ENCODE peak calls at places on chromosomes 5 and 9, in four cellular contexts. Y, Z, M and I are unnamed samples.

GRCh38 chr9:68552700-68553099 is 12.0 kb upstream of the TMEM252 start:
- DNase-seq in M (no peak), Y (no peak), Z (no peak), I (no peak)

GRCh38 chr9:100852088-100852487 is 176.4 kb upstream of the PLPPR1 start:
- DNase-seq in Y (no peak), M (no peak), Z (no peak), I (no peak)

GRCh38 chr5:128174951-128175350 is 91.4 kb downstream of the SLC12A2 start:
- DNase-seq in Z (no peak), M (no peak), Y (no peak), I (no peak)

GRCh38 chr5:107663697-107664096 is 7.0 kb downstream of the EFNA5 start:
- DNase-seq in Z (no peak), Y (no peak), M (no peak), I (no peak)

GRCh38 chr9:94867842-94868312 is 141.4 kb downstream of the AOPEP start:
- DNase-seq in Z (no peak), M (peak), Y (no peak), I (peak)

GRCh38 chr5:36552626-36553393 is 53.6 kb upstream of the SLC1A3 start:
- DNase-seq in M (no peak), Z (no peak), Y (no peak), I (no peak)

GRCh38 chr9:109862452-109862851 is 82.5 kb downstream of the PALM2AKAP2 start:
- DNase-seq in M (no peak), Y (no peak), Z (no peak), I (no peak)

GRCh38 chr5:87311400-87312279 is 44.0 kb downstream of the RASA1 start:
- DNase-seq in Y (no peak), M (no peak), Z (no peak), I (no peak)

GRCh38 chr5:123425444-123425843 is 2.2 kb upstream of the CEP120 start:
- DNase-seq in Z (no peak), Y (no peak), M (no peak), I (no peak)

GRCh38 chr5:54889826-54890225 is 95.6 kb downstream of the ESM1 start:
- DNase-seq in M (no peak), Y (no peak), Z (no peak), I (no peak)

GRCh38 chr9:137350696-137351584 is 48.9 kb upstream of the NRARP start:
- DNase-seq in Z (no peak), M (no peak), Y (no peak), I (no peak)

GRCh38 chr5:180558232-180558631 is 33.1 kb downstream of the SCGB3A1 start:
- DNase-seq in Y (no peak), Z (no peak), M (peak), I (no peak)

GRCh38 chr5:178630475-178630930 is 3.7 kb upstream of the CLK4 start:
- DNase-seq in Y (no peak), Z (no peak), M (no peak), I (no peak)

GRCh38 chr5:180315762-180316212 is 23.9 kb upstream of the MAPK9 start:
- DNase-seq in Y (peak), Z (peak), M (peak), I (peak)

GRCh38 chr9:125137200-125137599 is 6.1 kb downstream of the SCAI start:
- DNase-seq in Z (no peak), Y (no peak), M (no peak), I (no peak)

GRCh38 chr5:135150767-135151166 is 116.7 kb upstream of the PITX1 start:
- DNase-seq in Y (no peak), Z (no peak), M (no peak), I (no peak)

GRCh38 chr9:26655166-26655565 is 237.4 kb downstream of the CAAP1 start:
- DNase-seq in Y (no peak), M (no peak), Z (no peak), I (no peak)

GRCh38 chr5:168422431-168422830 is 63.8 kb upstream of the RARS1 start:
- DNase-seq in Z (no peak), Y (no peak), M (no peak), I (peak)

GRCh38 chr5:113140837-113141661 is 164.5 kb downstream of the DCP2 start:
- DNase-seq in Y (no peak), M (no peak), Z (no peak), I (no peak)

GRCh38 chr9:16336833-16337232 is 533.6 kb downstream of the BNC2 start:
- DNase-seq in Z (no peak), M (no peak), Y (no peak), I (no peak)

GRCh38 chr9:107750741-107751521 is 261.4 kb upstream of the KLF4 start:
- DNase-seq in M (peak), Z (no peak), Y (no peak), I (peak)

GRCh38 chr5:73122875-73123810 is 2.8 kb downstream of the TMEM171 start:
- DNase-seq in Z (no peak), Y (no peak), M (no peak), I (no peak)

GRCh38 chr5:44783916-44784315 is 24.8 kb upstream of the MRPS30 start:
- DNase-seq in Y (no peak), M (no peak), Z (no peak), I (no peak)

GRCh38 chr5:17127743-17128231 is 89.6 kb upstream of the BASP1 start:
- DNase-seq in Z (no peak), M (no peak), Y (no peak), I (no peak)

GRCh38 chr5:139745121-139745799 is 50.3 kb upstream of the PSD2 start:
- DNase-seq in Y (no peak), Z (no peak), M (no peak), I (peak)

GRCh38 chr9:27548055-27548741 is 18.6 kb upstream of the MOB3B start:
- DNase-seq in Z (no peak), Y (no peak), M (peak), I (peak)

GRCh38 chr9:14924821-14925220 is 14.6 kb upstream of the FREM1 start:
- DNase-seq in Y (no peak), M (no peak), Z (no peak), I (no peak)

GRCh38 chr9:79581388-79581787 is 9.6 kb downstream of the TLE4 start:
- DNase-seq in Y (no peak), Z (no peak), M (no peak), I (no peak)

GRCh38 chr9:135811796-135812195 is 95.5 kb downstream of the CAMSAP1 start:
- DNase-seq in Z (no peak), Y (no peak), M (no peak), I (no peak)

GRCh38 chr5:148799737-148800527 is 26.5 kb upstream of the ADRB2 start:
- DNase-seq in Y (no peak), M (no peak), Z (no peak), I (no peak)